ENCODE peak calls at places on chromosomes 6 and 20, in five cellular contexts. L is activated CD8-positive, alpha-beta memory T cell treated with anti-CD3 and anti-CD28 coated beads, Interleukin-2, amount 10 ng/mL, durations not matched to agents 7 days and 5 days; F is head of caudate nucleus; W is dorsolateral prefrontal cortex; P is SHP77 treated with DMSO at 0.1 percent for 48 hours. U is an unnamed sample.

GRCh38 chr6:54847799-54848597 is 1.4 kb downstream of the FAM83B start:
- DNase-seq in L (no peak), F (no peak), W (no peak), P (no peak), U (no peak)

GRCh38 chr6:26307830-26308229 is 57.2 kb upstream of the BTN3A2 start:
- DNase-seq in L (no peak), F (no peak), W (no peak), P (no peak), U (no peak)

GRCh38 chr6:91291071-91291470 is 704.2 kb upstream of the MAP3K7 start:
- DNase-seq in L (no peak), F (no peak), W (no peak), P (no peak), U (peak)

GRCh38 chr6:71289802-71290175 is 1.2 kb downstream of the OGFRL1 start:
- DNase-seq in L (no peak), F (no peak), W (no peak), P (no peak), U (no peak)

GRCh38 chr6:137995371-137995770 is 111.8 kb downstream of the PERP start:
- DNase-seq in L (no peak), F (no peak), W (no peak), P (no peak), U (no peak)

GRCh38 chr6:146980900-146981329 is 223.3 kb upstream of the STXBP5 start:
- DNase-seq in L (no peak), F (no peak), W (no peak), P (no peak), U (no peak)

GRCh38 chr6:8415305-8415704 is 20.0 kb downstream of the SLC35B3 start:
- DNase-seq in L (no peak), F (no peak), W (no peak), P (no peak), U (peak)

GRCh38 chr20:11686900-11687543 is 230.7 kb upstream of the BTBD3 start:
- DNase-seq in L (no peak), F (peak), W (peak), P (peak), U (peak)

GRCh38 chr6:18055098-18055497 is 67.4 kb downstream of the NHLRC1 start:
- DNase-seq in L (no peak), F (no peak), W (no peak), P (no peak), U (no peak)

GRCh38 chr20:22802296-22802695 is 217.9 kb upstream of the FOXA2 start:
- DNase-seq in L (no peak), F (no peak), W (no peak), P (no peak), U (no peak)

U was measured in astrocyte of the hippocampus.